ENCODE peak calls at places on chromosomes 1 and 21, in eight cellular contexts. U, N, F, M, T, Y, P and K are unnamed samples.

GRCh38 chr1:118297521-118297920 is 112.5 kb upstream of the SPAG17 start:
- DNase-seq in P (no peak), Y (no peak), M (no peak), U (no peak), F (no peak), N (no peak), T (no peak), K (no peak)

GRCh38 chr1:170562644-170563338 is 30.8 kb downstream of the GORAB start:
- DNase-seq in P (no peak), N (no peak), T (peak), U (peak), Y (peak), M (no peak), F (peak), K (peak)

GRCh38 chr1:164759945-164760584 is 201.1 kb downstream of the PBX1 start:
- DNase-seq in T (no peak), M (no peak), F (no peak), Y (no peak), N (no peak), U (no peak), P (no peak), K (no peak)

GRCh38 chr1:17342014-17342441 is 30.0 kb upstream of the PADI6 start:
- DNase-seq in Y (no peak), T (no peak), U (no peak), M (no peak), N (no peak), F (no peak), P (no peak), K (no peak)

GRCh38 chr1:6603424-6603850 is 768 bp upstream of the KLHL21 start:
- DNase-seq in M (peak), T (peak), F (peak), N (no peak), U (no peak), Y (peak), P (no peak), K (peak)

GRCh38 chr1:39800471-39800835 is 11.8 kb upstream of the BMP8B start:
- DNase-seq in F (no peak), Y (no peak), U (no peak), P (no peak), M (no peak), N (no peak), T (no peak), K (no peak)

GRCh38 chr1:16925635-16926490 is 4.1 kb downstream of the CROCC start:
- DNase-seq in P (no peak), M (no peak), F (no peak), U (no peak), T (no peak), Y (no peak), N (peak), K (no peak)

GRCh38 chr1:59994302-59995198 is 68.0 kb upstream of the CYP2J2 start:
- DNase-seq in T (no peak), Y (peak), N (no peak), F (peak), P (no peak), U (no peak), M (no peak), K (peak)

GRCh38 chr1:21655748-21656147 is 13.4 kb downstream of the RAP1GAP start:
- DNase-seq in T (no peak), M (no peak), Y (peak), N (no peak), F (no peak), P (no peak), U (peak), K (peak)

GRCh38 chr1:95575291-95575690 is 341.3 kb downstream of the RWDD3 start:
- DNase-seq in T (no peak), Y (no peak), P (no peak), M (no peak), F (no peak), U (no peak), N (no peak), K (no peak)

GRCh38 chr1:150521196-150521968 is 5.8 kb downstream of the FALEC start:
- DNase-seq in N (no peak), U (no peak), Y (no peak), T (no peak), P (no peak), M (no peak), F (no peak), K (no peak)

GRCh38 chr21:29558331-29558730 is 259.6 kb downstream of the BACH1 start:
- DNase-seq in F (no peak), M (no peak), P (no peak), U (no peak), N (no peak), T (no peak), Y (no peak), K (no peak)

GRCh38 chr1:100151679-100152078 is 18.7 kb downstream of the TRMT13 start:
- DNase-seq in T (no peak), U (no peak), N (no peak), Y (no peak), M (no peak), P (no peak), F (no peak), K (no peak)

GRCh38 chr21:29669416-29669815 is 270.4 kb downstream of the GRIK1 start:
- DNase-seq in P (no peak), T (no peak), M (no peak), Y (no peak), F (no peak), U (no peak), N (no peak), K (no peak)